ENCODE peak calls at places on chromosomes 13 and 19, in ten cellular contexts. One of them, this sample, is unnamed.

GRCh38 chr13:40664100-40665060 is 2.1 kb downstream of the FOXO1 start:
- DNase-seq in body of pancreas: peak; percentile 86
- DNase-seq in brain microvascular endothelial cell: peak; percentile 23
- DNase-seq in AG10803: peak; percentile 23
- DNase-seq in tibial artery: peak; percentile 82
- DNase-seq in fibroblast of mammary gland: no peak
- DNase-seq in NB4: peak; percentile 64
- DNase-seq in fibroblast of pulmonary artery: peak; percentile 55
- DNase-seq in neuronal stem cell: peak; percentile 17
- DNase-seq in IMR-90: no peak
- DNase-seq in this sample: peak; percentile 49

GRCh38 chr13:39051157-39051556 is 12.9 kb downstream of the NHLRC3 start:
- DNase-seq in fibroblast of mammary gland: peak; percentile 62
- DNase-seq in tibial artery: no peak
- DNase-seq in neuronal stem cell: peak; percentile 26
- DNase-seq in IMR-90: peak; percentile 50
- DNase-seq in brain microvascular endothelial cell: no peak
- DNase-seq in fibroblast of pulmonary artery: peak; percentile 67
- DNase-seq in body of pancreas: no peak
- DNase-seq in AG10803: peak; percentile 55
- DNase-seq in NB4: peak; percentile 58
- DNase-seq in this sample: peak; percentile 52

GRCh38 chr19:7817801-7818200 is 12.2 kb upstream of the EVI5L start:
- DNase-seq in NB4: no peak
- DNase-seq in neuronal stem cell: no peak
- DNase-seq in fibroblast of pulmonary artery: no peak
- DNase-seq in brain microvascular endothelial cell: no peak
- DNase-seq in fibroblast of mammary gland: no peak
- DNase-seq in body of pancreas: no peak
- DNase-seq in IMR-90: no peak
- DNase-seq in AG10803: no peak
- DNase-seq in tibial artery: no peak
- DNase-seq in this sample: no peak

GRCh38 chr13:113151745-113152707 is 6.4 kb upstream of the PROZ start:
- DNase-seq in fibroblast of pulmonary artery: peak; percentile 41
- DNase-seq in brain microvascular endothelial cell: peak; percentile 44
- DNase-seq in tibial artery: no peak
- DNase-seq in IMR-90: peak; percentile 74
- DNase-seq in body of pancreas: no peak
- DNase-seq in AG10803: peak; percentile 71
- DNase-seq in neuronal stem cell: no peak
- DNase-seq in fibroblast of mammary gland: peak; percentile 79
- DNase-seq in NB4: no peak
- DNase-seq in this sample: peak; percentile 3

GRCh38 chr19:19185853-19186728 is 5.9 kb downstream of the BORCS8 start:
- DNase-seq in neuronal stem cell: peak; percentile 56
- DNase-seq in AG10803: peak; percentile 16
- DNase-seq in brain microvascular endothelial cell: no peak
- DNase-seq in fibroblast of pulmonary artery: peak; percentile 53
- DNase-seq in IMR-90: peak; percentile 31
- DNase-seq in fibroblast of mammary gland: peak; percentile 43
- DNase-seq in tibial artery: no peak
- DNase-seq in NB4: peak; percentile 81
- DNase-seq in body of pancreas: peak; percentile 30
- DNase-seq in this sample: peak; percentile 57

GRCh38 chr19:24054044-24054935 is 32.7 kb upstream of the ZNF254 start:
- DNase-seq in neuronal stem cell: no peak
- DNase-seq in AG10803: peak; percentile 84
- DNase-seq in fibroblast of pulmonary artery: peak; percentile 56
- DNase-seq in tibial artery: no peak
- DNase-seq in IMR-90: peak; percentile 95
- DNase-seq in brain microvascular endothelial cell: peak; percentile 83
- DNase-seq in body of pancreas: no peak
- DNase-seq in fibroblast of mammary gland: peak; percentile 96
- DNase-seq in NB4: peak; percentile 75
- DNase-seq in this sample: peak; percentile 98

GRCh38 chr13:76812971-76813691 is 73.1 kb downstream of the KCTD12 start:
- DNase-seq in brain microvascular endothelial cell: no peak
- DNase-seq in neuronal stem cell: no peak
- DNase-seq in IMR-90: no peak
- DNase-seq in AG10803: peak; percentile 83
- DNase-seq in NB4: no peak
- DNase-seq in tibial artery: peak; percentile 84
- DNase-seq in fibroblast of pulmonary artery: peak; percentile 66
- DNase-seq in body of pancreas: peak; percentile 35
- DNase-seq in fibroblast of mammary gland: peak; percentile 60
- DNase-seq in this sample: no peak

GRCh38 chr19:16877581-16877980 is 11.2 kb upstream of the F2RL3 start:
- DNase-seq in AG10803: no peak
- DNase-seq in neuronal stem cell: no peak
- DNase-seq in IMR-90: no peak
- DNase-seq in brain microvascular endothelial cell: no peak
- DNase-seq in fibroblast of mammary gland: no peak
- DNase-seq in body of pancreas: no peak
- DNase-seq in tibial artery: no peak
- DNase-seq in fibroblast of pulmonary artery: no peak
- DNase-seq in NB4: no peak
- DNase-seq in this sample: no peak

GRCh38 chr19:15293751-15294505 is 38.4 kb downstream of the BRD4 start:
- DNase-seq in neuronal stem cell: no peak
- DNase-seq in brain microvascular endothelial cell: no peak
- DNase-seq in body of pancreas: no peak
- DNase-seq in NB4: no peak
- DNase-seq in IMR-90: peak; percentile 66
- DNase-seq in fibroblast of mammary gland: peak; percentile 58
- DNase-seq in tibial artery: no peak
- DNase-seq in fibroblast of pulmonary artery: peak; percentile 78
- DNase-seq in AG10803: peak; percentile 70
- DNase-seq in this sample: no peak

GRCh38 chr13:30846844-30847243 is 59.2 kb upstream of the MEDAG start:
- DNase-seq in AG10803: no peak
- DNase-seq in neuronal stem cell: no peak
- DNase-seq in IMR-90: no peak
- DNase-seq in fibroblast of pulmonary artery: no peak
- DNase-seq in brain microvascular endothelial cell: no peak
- DNase-seq in tibial artery: no peak
- DNase-seq in NB4: no peak
- DNase-seq in body of pancreas: no peak
- DNase-seq in fibroblast of mammary gland: no peak
- DNase-seq in this sample: no peak

GRCh38 chr19:2429917-2430570 is 2.7 kb upstream of the TIMM13 start:
- DNase-seq in NB4: no peak
- DNase-seq in fibroblast of mammary gland: no peak
- DNase-seq in tibial artery: no peak
- DNase-seq in fibroblast of pulmonary artery: no peak
- DNase-seq in neuronal stem cell: no peak
- DNase-seq in body of pancreas: no peak
- DNase-seq in AG10803: no peak
- DNase-seq in IMR-90: no peak
- DNase-seq in brain microvascular endothelial cell: no peak
- DNase-seq in this sample: no peak

GRCh38 chr19:15288146-15288963 is 44.0 kb downstream of the BRD4 start:
- DNase-seq in AG10803: peak; percentile 70
- DNase-seq in NB4: peak; percentile 38
- DNase-seq in neuronal stem cell: no peak
- DNase-seq in IMR-90: peak; percentile 24
- DNase-seq in fibroblast of pulmonary artery: no peak
- DNase-seq in brain microvascular endothelial cell: no peak
- DNase-seq in body of pancreas: peak; percentile 38
- DNase-seq in tibial artery: no peak
- DNase-seq in fibroblast of mammary gland: peak; percentile 55
- DNase-seq in this sample: no peak

GRCh38 chr13:110944121-110944967 is 29.5 kb upstream of the ANKRD10 start:
- DNase-seq in NB4: peak; percentile 65
- DNase-seq in AG10803: peak; percentile 67
- DNase-seq in neuronal stem cell: no peak
- DNase-seq in fibroblast of pulmonary artery: peak; percentile 78
- DNase-seq in body of pancreas: peak; percentile 69
- DNase-seq in tibial artery: no peak
- DNase-seq in brain microvascular endothelial cell: peak; percentile 52
- DNase-seq in fibroblast of mammary gland: peak; percentile 71
- DNase-seq in IMR-90: peak; percentile 69
- DNase-seq in this sample: peak; percentile 70

GRCh38 chr19:36837525-36837901 is 674 bp downstream of the ZNF790 start:
- DNase-seq in AG10803: no peak
- DNase-seq in fibroblast of mammary gland: peak; percentile 41
- DNase-seq in brain microvascular endothelial cell: peak; percentile 22
- DNase-seq in fibroblast of pulmonary artery: no peak
- DNase-seq in NB4: no peak
- DNase-seq in IMR-90: no peak
- DNase-seq in body of pancreas: no peak
- DNase-seq in tibial artery: no peak
- DNase-seq in neuronal stem cell: no peak
- DNase-seq in this sample: no peak

GRCh38 chr19:18014197-18014596 is 6.2 kb downstream of the ARRDC2 start:
- DNase-seq in fibroblast of pulmonary artery: no peak
- DNase-seq in neuronal stem cell: no peak
- DNase-seq in tibial artery: no peak
- DNase-seq in NB4: no peak
- DNase-seq in AG10803: no peak
- DNase-seq in fibroblast of mammary gland: no peak
- DNase-seq in brain microvascular endothelial cell: no peak
- DNase-seq in body of pancreas: no peak
- DNase-seq in IMR-90: no peak
- DNase-seq in this sample: no peak

GRCh38 chr19:21463449-21464105 is 41.8 kb upstream of the ZNF429 start:
- DNase-seq in tibial artery: no peak
- DNase-seq in fibroblast of mammary gland: no peak
- DNase-seq in neuronal stem cell: peak; percentile 72
- DNase-seq in IMR-90: no peak
- DNase-seq in NB4: no peak
- DNase-seq in fibroblast of pulmonary artery: no peak
- DNase-seq in brain microvascular endothelial cell: no peak
- DNase-seq in body of pancreas: peak; percentile 88
- DNase-seq in AG10803: no peak
- DNase-seq in this sample: peak; percentile 56

GRCh38 chr13:76884167-76884566 is 2.0 kb downstream of the KCTD12 start:
- DNase-seq in neuronal stem cell: no peak
- DNase-seq in tibial artery: peak; percentile 34
- DNase-seq in fibroblast of pulmonary artery: peak; percentile 70
- DNase-seq in NB4: peak; percentile 30
- DNase-seq in body of pancreas: peak; percentile 37
- DNase-seq in brain microvascular endothelial cell: peak; percentile 29
- DNase-seq in AG10803: peak; percentile 42
- DNase-seq in fibroblast of mammary gland: peak; percentile 50
- DNase-seq in IMR-90: no peak
- DNase-seq in this sample: no peak

GRCh38 chr19:43700368-43701015 is 15.4 kb upstream of the IRGC start:
- DNase-seq in AG10803: peak; percentile 67
- DNase-seq in NB4: peak; percentile 49
- DNase-seq in neuronal stem cell: no peak
- DNase-seq in fibroblast of mammary gland: peak; percentile 88
- DNase-seq in fibroblast of pulmonary artery: peak; percentile 76
- DNase-seq in brain microvascular endothelial cell: peak; percentile 41
- DNase-seq in tibial artery: peak; percentile 58
- DNase-seq in body of pancreas: peak; percentile 18
- DNase-seq in IMR-90: peak; percentile 84
- DNase-seq in this sample: peak; percentile 70

DNA sequence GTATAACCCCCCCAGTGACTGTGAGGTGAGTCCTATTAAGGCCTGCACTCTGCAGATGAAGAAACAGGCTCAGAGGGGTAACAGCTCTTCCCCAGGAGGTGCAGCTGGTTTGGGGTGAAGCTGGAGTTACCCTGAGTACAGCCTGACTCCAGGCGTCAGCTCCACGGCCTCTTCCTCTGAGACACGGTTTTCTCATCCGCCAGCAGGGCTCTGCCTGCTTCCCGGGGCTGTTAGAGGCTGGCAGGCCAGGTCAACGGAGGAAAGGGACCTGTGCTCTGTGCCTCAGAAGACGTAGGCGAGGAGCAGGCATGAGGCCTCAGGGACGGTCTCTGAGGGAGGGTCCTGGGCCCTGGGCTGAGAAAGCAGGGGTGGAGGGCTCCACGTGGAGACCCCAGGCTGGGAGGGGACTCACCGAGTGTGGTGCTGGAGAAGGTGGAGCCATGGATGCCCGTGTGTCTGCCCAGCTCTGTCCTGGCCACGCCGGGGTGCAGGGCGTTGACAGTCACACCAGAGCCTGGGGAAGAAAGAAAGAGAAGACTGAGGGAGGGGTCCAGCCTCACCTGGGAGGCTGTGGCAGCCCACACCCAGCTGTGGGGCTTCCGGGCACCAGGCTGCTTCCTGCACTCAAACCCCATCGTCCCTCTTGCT is 9.0 kb upstream of the GP6 start:
- DNase-seq in brain microvascular endothelial cell: no peak
- DNase-seq in fibroblast of pulmonary artery: no peak
- DNase-seq in fibroblast of mammary gland: no peak
- DNase-seq in IMR-90: no peak
- DNase-seq in NB4: no peak
- DNase-seq in tibial artery: no peak
- DNase-seq in body of pancreas: no peak
- DNase-seq in AG10803: no peak
- DNase-seq in neuronal stem cell: no peak
- DNase-seq in this sample: no peak
- H3K4me3 ChIP-seq in brain microvascular endothelial cell: no peak overlapping the region
- H3K4me3 ChIP-seq in fibroblast of pulmonary artery: no peak overlapping the region
- H3K4me3 ChIP-seq in fibroblast of mammary gland: no peak overlapping the region
- H3K4me3 ChIP-seq in IMR-90: no peak overlapping the region
- H3K4me3 ChIP-seq in NB4: no peak overlapping the region
- H3K4me3 ChIP-seq in tibial artery: no peak overlapping the region
- H3K4me3 ChIP-seq in body of pancreas: no peak overlapping the region
- H3K4me3 ChIP-seq in AG10803: no peak overlapping the region
- H3K4me3 ChIP-seq in neuronal stem cell: no peak overlapping the region
- H3K4me3 ChIP-seq in this sample: no peak overlapping the region

GRCh38 chr19:9498183-9498902 is at the start of gene ZNF560:
- DNase-seq in fibroblast of pulmonary artery: peak; percentile 27
- DNase-seq in AG10803: peak; percentile 11
- DNase-seq in body of pancreas: no peak
- DNase-seq in neuronal stem cell: no peak
- DNase-seq in IMR-90: peak; percentile 12
- DNase-seq in brain microvascular endothelial cell: peak; percentile 20
- DNase-seq in tibial artery: no peak
- DNase-seq in fibroblast of mammary gland: peak; percentile 21
- DNase-seq in NB4: no peak
- DNase-seq in this sample: no peak
- H3K4me3 ChIP-seq in fibroblast of pulmonary artery: peak within 1 kb of the TSS; percentile 40
- H3K4me3 ChIP-seq in AG10803: peak within 1 kb of the TSS; percentile 46
- H3K4me3 ChIP-seq in body of pancreas: no peak within 1 kb of the TSS
- H3K4me3 ChIP-seq in neuronal stem cell: no peak within 1 kb of the TSS
- H3K4me3 ChIP-seq in IMR-90: peak within 1 kb of the TSS; percentile 66
- H3K4me3 ChIP-seq in brain microvascular endothelial cell: peak within 1 kb of the TSS; percentile 40
- H3K4me3 ChIP-seq in tibial artery: no peak within 1 kb of the TSS
- H3K4me3 ChIP-seq in fibroblast of mammary gland: peak within 1 kb of the TSS; percentile 4
- H3K4me3 ChIP-seq in NB4: no peak within 1 kb of the TSS
- H3K4me3 ChIP-seq in this sample: no peak within 1 kb of the TSS

GRCh38 chr13:106499905-106500304 is 35.6 kb downstream of the EFNB2 start:
- DNase-seq in brain microvascular endothelial cell: peak; percentile 24
- DNase-seq in IMR-90: peak; percentile 47
- DNase-seq in neuronal stem cell: no peak
- DNase-seq in NB4: peak; percentile 93
- DNase-seq in body of pancreas: no peak
- DNase-seq in AG10803: no peak
- DNase-seq in fibroblast of mammary gland: peak; percentile 26
- DNase-seq in tibial artery: no peak
- DNase-seq in fibroblast of pulmonary artery: peak; percentile 38
- DNase-seq in this sample: no peak
- H3K4me3 ChIP-seq in brain microvascular endothelial cell: no peak overlapping the region
- H3K4me3 ChIP-seq in IMR-90: no peak overlapping the region
- H3K4me3 ChIP-seq in neuronal stem cell: no peak overlapping the region
- H3K4me3 ChIP-seq in NB4: peak overlapping the region; percentile 25
- H3K4me3 ChIP-seq in body of pancreas: no peak overlapping the region
- H3K4me3 ChIP-seq in AG10803: no peak overlapping the region
- H3K4me3 ChIP-seq in fibroblast of mammary gland: no peak overlapping the region
- H3K4me3 ChIP-seq in tibial artery: no peak overlapping the region
- H3K4me3 ChIP-seq in fibroblast of pulmonary artery: no peak overlapping the region
- H3K4me3 ChIP-seq in this sample: no peak overlapping the region

GRCh38 chr13:20713014-20713376 is 9.5 kb downstream of the IL17D start:
- DNase-seq in NB4: no peak
- DNase-seq in fibroblast of pulmonary artery: no peak
- DNase-seq in tibial artery: no peak
- DNase-seq in fibroblast of mammary gland: no peak
- DNase-seq in IMR-90: no peak
- DNase-seq in AG10803: no peak
- DNase-seq in brain microvascular endothelial cell: no peak
- DNase-seq in neuronal stem cell: no peak
- DNase-seq in body of pancreas: no peak
- DNase-seq in this sample: no peak
- H3K4me3 ChIP-seq in NB4: no peak overlapping the region
- H3K4me3 ChIP-seq in fibroblast of pulmonary artery: peak overlapping the region; percentile 37
- H3K4me3 ChIP-seq in tibial artery: peak overlapping the region; percentile 37
- H3K4me3 ChIP-seq in fibroblast of mammary gland: no peak overlapping the region
- H3K4me3 ChIP-seq in IMR-90: no peak overlapping the region
- H3K4me3 ChIP-seq in AG10803: peak overlapping the region; percentile 51
- H3K4me3 ChIP-seq in brain microvascular endothelial cell: peak overlapping the region; percentile 39
- H3K4me3 ChIP-seq in neuronal stem cell: no peak overlapping the region
- H3K4me3 ChIP-seq in body of pancreas: no peak overlapping the region
- H3K4me3 ChIP-seq in this sample: peak overlapping the region; percentile 50

This sample was measured in PC-3.